ENCODE peak calls at places on chromosomes 11 and 22, in eight cellular contexts. C, Z, K, T, E, G, Q and R are unnamed samples.

GRCh38 chr22:35651085-35651484 is 2.8 kb downstream of the APOL6 start:
- DNase-seq in E (no peak), C (no peak), G (no peak), K (no peak), Z (no peak), Q (no peak), T (no peak), R (no peak)

GRCh38 chr11:75733346-75734107 is 15.9 kb downstream of the MOGAT2 start:
- DNase-seq in K (no peak), T (no peak), C (no peak), E (no peak), G (peak; percentile 13), Q (no peak), Z (no peak), R (peak; percentile 13)

GRCh38 chr11:7673724-7674434 is 579 bp upstream of the CYB5R2 start:
- DNase-seq in T (no peak), C (no peak), E (no peak), Z (peak; percentile 77), G (no peak), K (no peak), Q (peak; percentile 84), R (no peak)

GRCh38 chr22:38312261-38312800 is 4.9 kb downstream of the CSNK1E start:
- DNase-seq in G (peak; percentile 45), C (no peak), Q (peak; percentile 76), K (no peak), Z (no peak), T (no peak), E (no peak), R (no peak)

GRCh38 chr11:31725176-31725575 is 85.9 kb downstream of the PAX6 start:
- DNase-seq in K (no peak), C (no peak), G (no peak), Q (no peak), Z (no peak), E (no peak), T (no peak), R (no peak)

GRCh38 chr11:79431535-79431934 is 9.3 kb downstream of the TENM4 start:
- DNase-seq in C (no peak), E (no peak), Q (peak; percentile 43), K (no peak), G (no peak), T (no peak), Z (no peak), R (no peak)

GRCh38 chr22:23773247-23774113 is 831 bp downstream of the MMP11 start:
- DNase-seq in Z (no peak), K (no peak), E (no peak), Q (no peak), T (no peak), C (no peak), G (no peak), R (no peak)

GRCh38 chr11:122209619-122210377 is 93.8 kb upstream of the BLID start:
- DNase-seq in K (no peak), G (no peak), Q (peak; percentile 92), C (peak; percentile 75), Z (peak; percentile 38), E (no peak), T (no peak), R (peak; percentile 85)

GRCh38 chr11:57276857-57277505 is 39.9 kb upstream of the APLNR start:
- DNase-seq in G (no peak), Q (no peak), E (no peak), C (no peak), K (no peak), Z (no peak), T (no peak), R (no peak)

GRCh38 chr11:57278721-57279095 is 41.7 kb upstream of the APLNR start:
- DNase-seq in T (no peak), C (no peak), K (no peak), G (no peak), E (no peak), Q (no peak), Z (no peak), R (no peak)

GRCh38 chr11:57276169-57276854 is 39.3 kb upstream of the APLNR start:
- DNase-seq in K (no peak), C (no peak), Z (no peak), T (no peak), Q (no peak), E (no peak), G (no peak), R (no peak)

GRCh38 chr11:57279131-57279530 is 42.1 kb upstream of the APLNR start:
- DNase-seq in C (no peak), E (no peak), Z (no peak), K (no peak), G (no peak), Q (peak; percentile 67), T (no peak), R (no peak)

DNA sequence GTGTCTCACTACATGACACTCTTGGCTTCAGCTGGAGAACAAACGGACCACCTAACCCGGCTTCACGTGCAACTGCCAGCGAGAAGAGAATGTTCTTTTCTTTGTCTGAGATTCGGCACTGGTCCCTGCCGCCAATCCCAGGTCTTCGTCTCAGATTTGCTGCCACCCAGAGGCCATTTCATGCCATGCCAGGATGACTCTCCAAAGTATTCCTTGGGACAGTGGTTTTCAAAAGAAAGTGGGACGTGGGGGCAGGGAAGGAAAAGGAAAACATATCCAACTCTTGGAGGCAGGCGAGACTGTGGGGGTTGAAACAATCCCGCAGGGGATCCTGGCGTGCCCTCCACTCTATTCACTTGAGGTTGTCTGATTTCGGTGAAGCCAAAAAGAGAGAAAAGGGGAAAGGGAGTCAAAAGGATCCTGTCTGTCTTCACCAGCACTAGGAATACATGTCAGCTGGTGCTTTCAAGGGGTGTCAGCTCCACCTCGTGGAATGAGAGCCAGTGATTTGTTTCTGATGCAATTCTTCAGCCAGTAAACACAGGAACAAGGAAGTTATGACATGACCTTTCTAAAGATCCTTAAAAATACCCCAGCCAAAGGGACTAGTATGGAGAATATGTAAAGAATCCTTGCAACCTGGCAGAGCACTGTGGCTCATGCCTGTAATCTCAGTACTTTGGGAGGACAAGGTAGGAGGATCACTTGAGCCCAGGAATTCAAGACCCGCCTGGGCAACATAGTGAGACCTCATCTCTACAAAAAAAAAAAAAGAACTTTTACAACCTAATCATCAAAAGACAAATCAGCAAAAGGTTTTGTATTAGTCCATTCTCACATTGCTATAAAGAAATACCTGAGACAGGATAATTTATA is 41.0 kb upstream of the APLNR start:
- DNase-seq in T (no peak), K (peak; percentile 74), Z (peak; percentile 84), G (peak; percentile 75), C (peak; percentile 32), Q (peak; percentile 94), E (no peak), R (no peak)
- H3K4me3 ChIP-seq in T (no peak overlapping the region), K (no peak overlapping the region), Z (no peak overlapping the region), G (no peak overlapping the region), C (peak overlapping the region; percentile 25), Q (no peak overlapping the region), E (no peak overlapping the region), R (peak overlapping the region; percentile 13)

DNA sequence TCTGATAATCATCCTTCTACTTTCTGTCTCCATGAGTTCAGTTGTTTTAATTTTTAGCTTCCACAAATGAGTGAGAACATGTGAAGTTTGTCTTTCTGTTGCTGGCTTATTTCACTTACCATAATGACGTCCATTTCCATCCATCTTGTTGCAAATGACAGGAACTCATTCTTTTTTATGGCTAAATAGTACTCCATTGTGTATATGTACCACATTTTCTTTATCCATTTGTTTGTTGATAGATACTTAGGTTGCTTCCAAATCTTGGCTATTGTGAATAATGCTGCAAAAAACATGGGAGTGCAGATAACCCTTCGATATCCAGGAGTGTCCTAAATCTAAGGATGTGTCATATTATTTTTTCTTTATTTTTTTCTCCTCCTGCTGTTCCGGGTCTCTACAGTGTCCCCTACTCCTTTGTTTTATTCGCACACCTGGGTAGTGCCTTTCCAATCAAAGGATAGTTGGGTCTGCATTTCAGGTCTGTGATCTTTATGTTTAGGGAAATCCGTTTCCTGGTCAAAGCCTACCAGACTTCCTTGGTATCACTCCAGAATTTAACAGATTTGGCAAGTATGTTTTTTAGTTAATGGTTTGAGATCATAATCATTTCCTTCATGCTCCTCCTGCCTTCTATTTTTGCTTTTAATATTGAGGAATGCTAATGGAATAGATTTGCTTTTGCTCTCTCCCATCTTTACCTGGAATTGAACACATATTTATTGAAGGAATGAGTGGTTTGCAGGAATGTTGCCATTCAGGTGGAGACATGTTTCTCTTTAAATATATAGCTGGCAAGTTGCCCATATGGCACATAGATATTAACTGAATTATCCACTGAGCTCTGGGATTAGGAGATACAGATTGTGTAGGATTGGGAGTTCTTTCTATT is 53.7 kb downstream of the ARHGEF12 start:
- DNase-seq in G (no peak), Z (no peak), T (no peak), K (no peak), Q (no peak), E (no peak), C (no peak), R (no peak)
- H3K4me3 ChIP-seq in G (no peak overlapping the region), Z (no peak overlapping the region), T (no peak overlapping the region), K (no peak overlapping the region), Q (no peak overlapping the region), E (no peak overlapping the region), C (no peak overlapping the region), R (no peak overlapping the region)

GRCh38 chr11:61949169-61950034 is 749 bp upstream of the BEST1 start:
- DNase-seq in E (no peak), T (peak; percentile 26), C (no peak), K (peak; percentile 75), Q (peak; percentile 96), Z (peak; percentile 59), G (no peak), R (peak; percentile 90)

GRCh38 chr11:61951484-61952135 is 1.5 kb downstream of the BEST1 start:
- DNase-seq in T (no peak), K (no peak), Q (no peak), Z (no peak), G (no peak), E (no peak), C (no peak), R (no peak)

GRCh38 chr11:61948505-61948904 is 1.6 kb upstream of the BEST1 start:
- DNase-seq in E (no peak), C (no peak), T (no peak), Q (no peak), G (no peak), Z (no peak), K (no peak), R (no peak)

GRCh38 chr11:61947486-61948210 is 2.5 kb upstream of the BEST1 start:
- DNase-seq in E (peak; percentile 30), Z (peak; percentile 90), G (peak; percentile 82), Q (peak; percentile 96), K (peak; percentile 90), T (peak; percentile 61), C (peak; percentile 87), R (peak; percentile 70)

GRCh38 chr11:61950035-61950547 is at the start of gene BEST1:
- DNase-seq in G (no peak), Q (no peak), Z (no peak), T (no peak), E (no peak), C (no peak), K (no peak), R (no peak)
- H3K4me3 ChIP-seq in G (no peak within 1 kb of the TSS), Q (no peak within 1 kb of the TSS), Z (no peak within 1 kb of the TSS), T (no peak within 1 kb of the TSS), E (no peak within 1 kb of the TSS), C (no peak within 1 kb of the TSS), K (no peak within 1 kb of the TSS), R (no peak within 1 kb of the TSS)

DNA sequence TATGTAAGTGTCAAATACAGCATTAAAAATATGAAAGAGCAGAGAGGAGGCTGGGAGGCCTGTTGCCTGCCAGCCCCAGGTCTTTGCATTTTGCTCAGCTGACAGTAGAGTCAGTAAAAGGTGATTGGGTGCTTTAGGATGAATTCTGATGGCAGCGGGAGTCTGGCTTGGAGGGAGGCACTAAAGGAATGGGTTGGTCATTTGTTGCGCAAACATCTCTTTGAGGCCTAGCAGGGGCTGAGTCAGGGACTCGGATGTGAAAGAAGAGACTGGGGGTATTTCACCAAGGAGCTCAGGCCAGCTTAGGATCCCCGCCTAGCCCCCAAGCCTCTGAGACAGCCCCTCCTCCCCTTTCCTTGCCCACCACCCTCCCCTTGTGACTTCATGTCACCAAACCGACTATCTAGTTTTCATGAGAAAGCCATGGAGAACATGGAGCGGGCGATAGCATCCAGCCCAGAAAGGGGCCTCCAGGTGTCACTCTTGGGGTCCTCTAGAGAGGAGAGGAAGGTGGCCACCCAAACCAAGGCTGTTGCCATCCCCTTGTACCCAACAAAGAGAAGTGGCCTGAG is 9.7 kb downstream of the DGKZ start:
- DNase-seq in G (no peak), Z (no peak), Q (peak; percentile 78), T (no peak), E (no peak), K (no peak), C (no peak), R (no peak)
- H3K4me3 ChIP-seq in G (no peak overlapping the region), Z (no peak overlapping the region), Q (no peak overlapping the region), T (no peak overlapping the region), E (no peak overlapping the region), K (no peak overlapping the region), C (no peak overlapping the region), R (no peak overlapping the region)